ENCODE peak calls at places on chromosomes 5 and 9, in seven cellular contexts. M, V, J, D, H, T and B are unnamed samples.

GRCh38 chr9:129225815-129226214 is 47.8 kb upstream of the IER5L start:
- DNase-seq in H (no peak), J (peak; percentile 80), D (peak; percentile 46), M (peak; percentile 86), T (peak; percentile 75), V (peak; percentile 74), B (no peak)

GRCh38 chr5:140221697-140222223 is 46.8 kb downstream of the CYSTM1 start:
- DNase-seq in T (no peak), M (peak; percentile 88), J (no peak), H (no peak), D (no peak), V (no peak), B (no peak)

GRCh38 chr9:91884746-91885687 is 65.0 kb downstream of the ROR2 start:
- DNase-seq in V (no peak), D (no peak), H (peak; percentile 25), M (peak; percentile 31), T (no peak), J (peak; percentile 89), B (no peak)

GRCh38 chr5:163106098-163106497 is 331.3 kb upstream of the CCNG1 start:
- DNase-seq in V (no peak), M (no peak), J (no peak), H (no peak), T (no peak), D (no peak), B (no peak)

GRCh38 chr9:38380872-38381534 is 11.5 kb upstream of the ALDH1B1 start:
- DNase-seq in T (no peak), H (no peak), V (no peak), D (no peak), M (no peak), J (peak; percentile 68), B (no peak)

GRCh38 chr5:32595118-32595517 is 9.8 kb downstream of the SUB1 start:
- DNase-seq in M (no peak), H (no peak), T (no peak), D (no peak), J (no peak), V (no peak), B (no peak)

GRCh38 chr9:98572054-98572627 is 136.6 kb downstream of the GABBR2 start:
- DNase-seq in T (no peak), H (peak; percentile 61), V (no peak), J (peak; percentile 46), M (no peak), D (no peak), B (no peak)

GRCh38 chr5:87268126-87268969 is 665 bp downstream of the RASA1 start:
- DNase-seq in H (peak; percentile 92), M (peak; percentile 73), D (peak; percentile 70), V (peak; percentile 79), T (peak; percentile 73), J (peak; percentile 82), B (peak; percentile 62)

GRCh38 chr5:172860520-172861443 is 26.7 kb downstream of the ERGIC1 start:
- DNase-seq in T (peak; percentile 88), J (no peak), H (peak; percentile 95), V (peak; percentile 97), D (peak; percentile 91), M (peak; percentile 85), B (no peak)

GRCh38 chr5:82149434-82149833 is 128.7 kb downstream of the RPS23 start:
- DNase-seq in J (no peak), V (no peak), M (no peak), D (no peak), T (no peak), H (no peak), B (no peak)

GRCh38 chr5:152688561-152689274 is 283.6 kb upstream of the NMUR2 start:
- DNase-seq in J (no peak), T (no peak), M (peak; percentile 84), V (no peak), D (no peak), H (no peak), B (no peak)

GRCh38 chr9:113568481-113569321 is 105.2 kb downstream of the RGS3 start:
- DNase-seq in M (no peak), J (no peak), D (no peak), T (no peak), V (peak; percentile 65), H (peak; percentile 81), B (no peak)

GRCh38 chr9:124869986-124870560 is 8.1 kb downstream of the ARPC5L start:
- DNase-seq in H (no peak), V (no peak), J (no peak), T (no peak), M (peak; percentile 60), D (peak; percentile 60), B (no peak)

GRCh38 chr5:126267435-126267834 is 155.8 kb upstream of the GRAMD2B start:
- DNase-seq in M (no peak), T (no peak), H (no peak), J (no peak), D (no peak), V (no peak), B (no peak)

GRCh38 chr5:126479810-126480209 is 56.6 kb downstream of the GRAMD2B start:
- DNase-seq in M (no peak), T (no peak), D (no peak), V (no peak), H (no peak), J (no peak), B (no peak)

GRCh38 chr9:34252016-34252415 is 73.2 kb downstream of the UBAP1 start:
- DNase-seq in J (no peak), D (no peak), M (peak; percentile 48), T (no peak), V (no peak), H (peak; percentile 32), B (no peak)

GRCh38 chr9:34254141-34254913 is 74.7 kb downstream of the KIF24 start:
- DNase-seq in V (no peak), H (peak; percentile 85), D (no peak), T (no peak), J (no peak), M (peak; percentile 91), B (no peak)

GRCh38 chr9:34252670-34253459 is 74.0 kb downstream of the UBAP1 start:
- DNase-seq in D (no peak), V (peak; percentile 78), M (peak; percentile 74), T (peak; percentile 45), H (peak; percentile 86), J (peak; percentile 80), B (peak; percentile 55)

GRCh38 chr9:34254966-34255825 is 73.9 kb downstream of the KIF24 start:
- DNase-seq in H (peak; percentile 66), J (no peak), D (peak; percentile 18), M (peak; percentile 60), T (no peak), V (no peak), B (no peak)

DNA sequence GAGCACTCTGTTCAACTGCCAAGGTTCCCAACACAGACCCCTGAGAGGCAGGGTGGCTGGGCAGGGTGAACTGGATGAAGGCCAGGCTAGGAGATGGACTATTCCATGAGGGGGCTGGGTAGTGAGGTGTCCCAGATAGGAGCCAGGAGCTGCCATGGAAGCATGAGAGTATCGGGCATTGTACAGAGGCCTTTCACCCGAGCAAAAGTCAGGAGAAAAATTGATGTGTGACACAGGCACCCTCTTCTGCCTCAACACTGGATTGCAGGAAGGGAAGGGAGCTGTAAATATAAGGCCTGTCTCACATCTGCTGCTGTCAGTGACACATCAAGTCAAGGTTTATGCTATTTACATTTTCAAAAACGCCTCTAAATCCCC is 74.6 kb downstream of the UBAP1 start:
- DNase-seq in T (peak; percentile 62), D (no peak), J (no peak), M (peak; percentile 72), V (no peak), H (peak; percentile 83), B (no peak)
- TF ChIP-seq CTCF in T (peak; percentile 68), D (no peak), J (no peak), M (peak; percentile 59), V (no peak), H (no peak), B (no peak)

GRCh38 chr9:131872702-131873101 is 132.8 kb upstream of the RAPGEF1 start:
- DNase-seq in H (no peak), T (no peak), D (no peak), M (no peak), V (peak; percentile 48), J (no peak), B (no peak)

GRCh38 chr9:131873891-131874440 is 134.1 kb upstream of the RAPGEF1 start:
- DNase-seq in J (no peak), D (no peak), T (no peak), V (peak; percentile 51), H (no peak), M (no peak), B (no peak)

GRCh38 chr9:131870156-131870555 is 130.3 kb upstream of the RAPGEF1 start:
- DNase-seq in V (no peak), D (no peak), H (no peak), J (no peak), T (no peak), M (no peak), B (no peak)

GRCh38 chr9:131873361-131873760 is 133.5 kb upstream of the RAPGEF1 start:
- DNase-seq in D (no peak), H (no peak), J (no peak), M (no peak), V (peak; percentile 39), T (no peak), B (no peak)

DNA sequence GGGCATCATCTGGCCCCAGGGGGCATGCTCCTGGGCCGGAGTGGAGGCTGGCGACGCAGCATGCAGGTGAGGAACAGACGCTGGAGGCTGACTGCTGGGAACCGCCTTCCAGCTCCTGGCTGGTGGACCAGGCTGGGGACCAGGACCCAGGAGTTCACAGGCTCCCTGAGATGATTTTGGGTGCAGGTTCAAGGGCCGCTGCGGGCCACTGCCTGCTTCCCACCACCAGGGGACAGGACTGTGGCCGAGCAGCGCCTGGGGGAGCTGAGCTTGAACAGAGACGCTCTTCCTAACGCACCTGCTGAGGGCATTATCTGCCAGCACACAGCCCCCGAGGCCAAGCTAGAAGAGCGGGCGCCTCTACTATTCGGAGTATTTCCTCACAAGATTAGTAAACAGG is 132.1 kb upstream of the RAPGEF1 start:
- DNase-seq in M (no peak), D (no peak), J (peak; percentile 25), T (no peak), H (no peak), V (no peak), B (no peak)
- TF ChIP-seq CTCF in M (peak; percentile 40), D (no peak), J (peak; percentile 42), T (no peak), H (no peak), V (no peak), B (peak; percentile 18)

GRCh38 chr5:654071-654778 is 38.9 kb downstream of the TPPP start:
- DNase-seq in T (no peak), D (no peak), M (peak; percentile 25), H (no peak), J (no peak), V (no peak), B (no peak)
- TF ChIP-seq CTCF in T (no peak), D (no peak), M (no peak), H (no peak), J (no peak), V (no peak), B (no peak)

GRCh38 chr5:123174916-123175481 is 86.0 kb downstream of the PRDM6 start:
- DNase-seq in V (no peak), D (no peak), H (no peak), T (no peak), J (peak; percentile 18), M (no peak), B (no peak)
- TF ChIP-seq CTCF in V (no peak), D (no peak), H (no peak), T (no peak), J (peak; percentile 40), M (no peak), B (no peak)